ENCODE peak calls at places on chromosome X, in six cellular contexts. D, T, C, G, I and R are unnamed samples.

GRCh38 chrX:2917767-2918166 is 11.4 kb downstream of the ARSD start:
- DNase-seq in I (no peak), C (no peak), T (no peak), D (no peak), G (no peak), R (no peak)

GRCh38 chrX:106247162-106247561 is 79.1 kb downstream of the PWWP3B start:
- DNase-seq in I (no peak), C (no peak), G (no peak), D (peak), T (no peak), R (no peak)

GRCh38 chrX:54087661-54088060 is 43.4 kb upstream of the PHF8 start:
- DNase-seq in T (no peak), D (no peak), C (no peak), G (no peak), I (no peak), R (no peak)

GRCh38 chrX:130224810-130225209 is 43.9 kb downstream of the ZNF280C start:
- DNase-seq in I (no peak), T (no peak), D (no peak), G (no peak), C (no peak), R (no peak)

GRCh38 chrX:1657367-1658082 is 42.7 kb downstream of the ASMT start:
- DNase-seq in C (peak), T (peak), G (no peak), I (no peak), D (peak), R (peak)

GRCh38 chrX:104921606-104922205 is 298.8 kb downstream of the TEX13A start:
- DNase-seq in G (no peak), I (no peak), C (no peak), T (no peak), D (peak), R (no peak)

GRCh38 chrX:151830911-151831310 is 81.8 kb upstream of the MAGEA4 start:
- DNase-seq in C (no peak), I (no peak), T (no peak), D (no peak), G (no peak), R (no peak)

GRCh38 chrX:44951572-44952067 is 78.6 kb downstream of the KDM6A start:
- DNase-seq in T (no peak), G (no peak), I (no peak), D (no peak), C (no peak), R (no peak)

GRCh38 chrX:119573840-119574393 is 446 bp upstream of the UBE2A start:
- DNase-seq in D (peak), G (no peak), I (peak), C (peak), T (peak), R (peak)

GRCh38 chrX:29580560-29580959 is 634.8 kb upstream of the MAGEB2 start:
- DNase-seq in D (no peak), C (no peak), T (no peak), I (no peak), G (no peak), R (no peak)

GRCh38 chrX:39477031-39477430 is 620.7 kb downstream of the BCOR start:
- DNase-seq in I (no peak), G (no peak), C (no peak), T (no peak), D (no peak), R (no peak)

GRCh38 chrX:6095469-6095868 is 133.2 kb downstream of the NLGN4X start:
- DNase-seq in D (no peak), G (no peak), C (no peak), T (no peak), I (no peak), R (no peak)

GRCh38 chrX:38347136-38347535 is 5.3 kb upstream of the OTC start:
- DNase-seq in G (peak), T (peak), I (no peak), D (peak), C (no peak), R (peak)

GRCh38 chrX:128622296-128622695 is 570.1 kb upstream of the ACTRT1 start:
- DNase-seq in C (no peak), T (no peak), G (no peak), D (no peak), I (peak), R (no peak)

GRCh38 chrX:37509349-37509748 is 62.1 kb upstream of the LANCL3 start:
- DNase-seq in G (no peak), D (no peak), C (no peak), T (no peak), I (no peak), R (peak)